ENCODE peak calls at places on chromosomes 12 and 14, in four cellular contexts. J is A549, M is testis, H is adrenal gland. A is an unnamed sample.

GRCh38 chr12:87152841-87153528 is 876.2 kb downstream of the C12orf50 start:
- DNase-seq in J (no peak), M (no peak), H (no peak), A (no peak)

GRCh38 chr14:97410667-97411286 is 613.6 kb downstream of the VRK1 start:
- DNase-seq in J (no peak), M (no peak), H (no peak), A (no peak)

GRCh38 chr12:84706374-84706773 is 206.2 kb downstream of the SLC6A15 start:
- DNase-seq in J (no peak), M (no peak), H (no peak), A (no peak)

GRCh38 chr14:45787167-45787566 is 534.2 kb upstream of the MIS18BP1 start:
- DNase-seq in J (no peak), M (no peak), H (no peak), A (no peak)

GRCh38 chr12:113092478-113093408 is 36.2 kb downstream of the DTX1 start:
- DNase-seq in J (peak), M (peak), H (no peak), A (no peak)

GRCh38 chr14:87615822-87616679 is 376.9 kb downstream of the GALC start:
- DNase-seq in J (peak), M (peak), H (peak), A (peak)

GRCh38 chr14:76784881-76785280 is 23.6 kb downstream of the VASH1 start:
- DNase-seq in J (peak), M (peak), H (peak), A (peak)

GRCh38 chr12:118375348-118375747 is 1.0 kb upstream of the SUDS3 start:
- DNase-seq in J (no peak), M (no peak), H (no peak), A (no peak)

GRCh38 chr12:34591966-34592365 is 569.7 kb downstream of the ALG10 start:
- DNase-seq in J (no peak), M (no peak), H (no peak), A (no peak)

GRCh38 chr12:107319536-107320030 is 226.2 kb upstream of the CRY1 start:
- DNase-seq in J (no peak), M (no peak), H (no peak), A (no peak)

GRCh38 chr12:68375701-68376469 is 43.7 kb upstream of the MDM1 start:
- DNase-seq in J (no peak), M (no peak), H (no peak), A (no peak)

GRCh38 chr12:68374315-68374982 is 42.3 kb upstream of the MDM1 start:
- DNase-seq in J (no peak), M (no peak), H (no peak), A (no peak)

GRCh38 chr12:68376901-68377300 is 44.7 kb upstream of the MDM1 start:
- DNase-seq in J (no peak), M (no peak), H (no peak), A (no peak)

GRCh38 chr12:68370667-68371066 is 38.5 kb upstream of the MDM1 start:
- DNase-seq in J (no peak), M (no peak), H (no peak), A (no peak)

DNA sequence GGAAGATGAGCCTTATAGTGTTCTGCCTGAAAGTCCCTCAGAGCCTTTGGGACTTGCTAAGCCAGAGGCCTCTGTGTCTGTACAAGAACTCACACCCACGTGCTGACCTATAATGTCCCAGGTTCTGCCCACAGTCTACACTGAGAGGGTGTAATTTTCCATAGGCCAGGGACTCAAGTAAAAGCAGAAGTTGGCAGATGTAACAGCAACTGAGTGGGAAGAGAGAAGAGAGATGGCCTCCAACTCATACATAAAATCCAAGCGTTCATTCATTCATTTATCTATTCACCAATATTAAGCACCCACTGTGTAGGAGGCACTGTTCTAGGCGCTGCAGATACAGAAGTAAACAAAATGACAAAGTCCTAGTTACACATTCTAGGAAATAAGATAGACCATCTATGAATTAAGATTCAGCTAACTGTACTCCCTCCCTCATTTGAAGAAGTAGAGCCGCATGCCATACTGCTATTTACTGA is 41.7 kb upstream of the MDM1 start:
- DNase-seq in J (no peak), M (no peak), H (no peak), A (peak)
- H3K27ac ChIP-seq in J (no peak), M (no peak), H (no peak), A (no peak)

GRCh38 chr12:46490635-46491034 is 118.1 kb upstream of the SLC38A2 start:
- DNase-seq in J (no peak), M (no peak), H (no peak), A (no peak)

GRCh38 chr12:46491548-46491947 is 119.0 kb upstream of the SLC38A2 start:
- DNase-seq in J (no peak), M (no peak), H (no peak), A (no peak)

GRCh38 chr12:46494424-46494823 is 121.9 kb upstream of the SLC38A2 start:
- DNase-seq in J (no peak), M (no peak), H (no peak), A (no peak)

GRCh38 chr12:46492471-46493351 is 120.1 kb upstream of the SLC38A2 start:
- DNase-seq in J (peak), M (no peak), H (no peak), A (peak)

GRCh38 chr12:46493352-46494209 is 121.0 kb upstream of the SLC38A2 start:
- DNase-seq in J (peak), M (no peak), H (no peak), A (no peak)
- H3K27ac ChIP-seq in J (peak), M (peak), H (peak), A (peak)

DNA sequence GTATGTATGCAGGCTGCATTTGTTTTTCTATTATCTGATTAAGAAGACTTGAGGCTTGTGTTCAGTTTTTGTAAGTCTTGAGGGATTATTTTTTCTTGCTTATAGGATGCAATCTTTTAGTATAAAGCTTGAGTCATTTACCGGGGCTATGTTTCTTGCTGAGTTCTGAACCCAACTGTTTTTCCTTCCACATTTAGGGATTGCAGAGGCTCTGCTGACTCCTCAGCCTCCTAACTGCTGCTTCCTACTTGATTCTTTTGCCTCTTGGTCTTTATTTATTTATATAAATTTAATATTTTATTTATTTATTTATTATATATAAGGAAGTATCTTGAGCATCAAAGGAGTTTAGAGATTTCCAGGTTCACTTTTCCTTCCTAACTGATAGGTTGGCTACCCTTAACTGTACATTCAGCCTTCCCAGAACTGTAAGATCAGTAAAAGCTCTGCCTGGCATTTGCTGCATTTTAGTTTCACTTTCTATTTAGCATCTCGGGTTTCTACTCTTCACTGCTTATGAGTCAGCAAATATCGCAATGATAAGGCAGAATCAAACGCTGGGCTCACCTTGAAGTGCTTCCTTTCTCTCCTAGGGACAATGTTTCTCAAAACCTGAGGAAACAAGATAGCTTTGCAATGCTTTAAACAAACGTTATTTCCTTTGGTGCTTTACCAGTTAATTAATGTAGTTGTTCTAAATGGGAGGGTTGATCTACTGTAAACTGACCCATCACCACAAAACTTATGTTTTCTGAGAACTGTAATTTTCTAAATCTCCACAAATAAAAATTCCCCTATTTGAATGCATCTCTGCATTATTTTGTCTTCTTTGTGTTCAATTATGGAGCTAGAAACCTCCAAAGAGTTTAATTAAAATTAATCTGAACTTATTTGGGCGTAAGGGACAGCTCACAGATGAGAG is 1183.7 kb upstream of the TMEM132C start:
- DNase-seq in J (peak), M (no peak), H (peak), A (peak)
- H3K27ac ChIP-seq in J (peak), M (no peak), H (no peak), A (peak)

GRCh38 chr12:110543965-110544364 is 39.2 kb downstream of the PPTC7 start:
- DNase-seq in J (no peak), M (no peak), H (no peak), A (no peak)
- H3K27ac ChIP-seq in J (no peak), M (peak), H (no peak), A (peak)

GRCh38 chr12:41302979-41303403 is 114.9 kb downstream of the PDZRN4 start:
- DNase-seq in J (no peak), M (no peak), H (no peak), A (no peak)
- H3K27ac ChIP-seq in J (no peak), M (no peak), H (no peak), A (no peak)

A was measured in body of pancreas.